ENCODE peak calls at places on chromosomes 16 and 17, in eight cellular contexts. B is effector memory CD4-positive, alpha-beta T cell; X is OCI-LY7; M is neuronal stem cell; P is suprapubic skin; K is aorta; I is PC-3; C is upper lobe of right lung. Y is an unnamed sample. For H3K4me1, the result is how much of the 10 kb centered on the place peaks cover.

GRCh38 chr17:33389506-33390141 is 96.5 kb upstream of the ASIC2 start:
- DNase-seq in B (no peak), X (no peak), M (no peak), P (no peak), K (no peak), I (no peak), C (no peak), Y (no peak)

GRCh38 chr16:12120331-12120981 is 143.9 kb downstream of the SNX29 start:
- DNase-seq in B (no peak), X (no peak), M (no peak), P (no peak), K (peak), I (no peak), C (peak), Y (peak)

GRCh38 chr16:77700846-77701245 is 21.5 kb upstream of the NUDT7 start:
- DNase-seq in B (no peak), X (no peak), M (no peak), P (no peak), K (no peak), I (no peak), C (no peak), Y (no peak)

GRCh38 chr16:12099451-12100123 is 123.1 kb downstream of the SNX29 start:
- DNase-seq in B (no peak), X (no peak), M (no peak), P (no peak), K (peak), I (no peak), C (no peak), Y (no peak)

GRCh38 chr17:6677946-6678345 is 26.4 kb downstream of the C17orf100 start:
- DNase-seq in B (no peak), X (no peak), M (no peak), P (no peak), K (no peak), I (no peak), C (no peak), Y (no peak)

GRCh38 chr17:49890077-49890821 is 42.4 kb upstream of the TAC4 start:
- DNase-seq in B (no peak), X (no peak), M (no peak), P (no peak), K (no peak), I (no peak), C (no peak), Y (no peak)

GRCh38 chr16:20851601-20852000 is 45.3 kb downstream of the REXO5 start:
- DNase-seq in B (no peak), X (no peak), M (no peak), P (peak), K (peak), I (peak), C (peak), Y (peak)

GRCh38 chr17:60141111-60142018 is 8.4 kb upstream of the CA4 start:
- DNase-seq in B (no peak), X (no peak), M (no peak), P (no peak), K (no peak), I (no peak), C (no peak), Y (no peak)

GRCh38 chr16:87927195-87927562 is 9.2 kb downstream of the CA5A start:
- DNase-seq in B (no peak), X (no peak), M (no peak), P (no peak), K (no peak), I (no peak), C (no peak), Y (no peak)

GRCh38 chr17:12342609-12343248 is 322.1 kb downstream of the MAP2K4 start:
- DNase-seq in B (no peak), X (peak), M (peak), P (no peak), K (no peak), I (peak), C (no peak), Y (no peak)

GRCh38 chr16:1414532-1415265 is at the start of gene UNKL:
- DNase-seq in B (peak), X (peak), M (peak), P (peak), K (peak), I (peak), C (peak), Y (peak)

GRCh38 chr17:30093463-30094147 is 23.0 kb upstream of the NSRP1 start:
- DNase-seq in B (peak), X (peak), M (peak), P (no peak), K (no peak), I (peak), C (no peak), Y (peak)

GRCh38 chr16:86563489-86564345 is 2.9 kb upstream of the FOXC2 start:
- DNase-seq in B (peak), X (peak), M (peak), P (peak), K (peak), I (peak), C (peak), Y (peak)

GRCh38 chr17:30005709-30006320 is 64.4 kb downstream of the EFCAB5 start:
- DNase-seq in B (no peak), X (no peak), M (no peak), P (no peak), K (no peak), I (peak), C (no peak), Y (peak)

GRCh38 chr17:3613139-3613538 is 3.9 kb upstream of the TRPV1 start:
- DNase-seq in B (no peak), X (no peak), M (no peak), P (no peak), K (no peak), I (peak), C (no peak), Y (no peak)

GRCh38 chr17:37605813-37606505 is 3.3 kb downstream of the SYNRG start:
- DNase-seq in B (no peak), X (peak), M (no peak), P (no peak), K (no peak), I (no peak), C (no peak), Y (peak)

GRCh38 chr17:74442670-74443515 is 11.0 kb downstream of the GPRC5C start:
- DNase-seq in B (no peak), X (peak), M (no peak), P (peak), K (peak), I (peak), C (peak), Y (no peak)

GRCh38 chr17:74870512-74870911 is 2.3 kb downstream of the FDXR start:
- DNase-seq in B (no peak), X (no peak), M (no peak), P (peak), K (no peak), I (peak), C (no peak), Y (peak)

DNA sequence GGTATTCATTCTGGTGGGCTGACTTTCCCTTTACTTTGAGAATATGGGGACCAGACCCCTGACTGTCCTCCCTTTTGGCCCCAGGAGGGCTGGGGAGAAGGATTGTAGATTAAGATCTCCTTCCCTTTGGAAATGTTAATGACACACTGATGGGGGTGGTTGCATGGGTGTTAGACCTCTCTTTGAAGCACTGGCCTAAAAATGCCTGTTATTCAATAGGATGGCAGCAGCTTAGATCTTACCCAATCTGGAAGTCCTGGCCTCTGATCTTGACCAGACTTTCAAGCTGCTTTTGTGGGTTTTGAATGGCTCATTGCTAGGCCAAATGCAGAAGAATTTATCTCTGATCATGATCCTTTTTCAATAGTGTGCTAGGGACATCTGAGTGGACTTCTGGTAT is 25.7 kb downstream of the MAP3K3 start:
- DNase-seq in B (no peak), X (no peak), M (no peak), P (no peak), K (no peak), I (no peak), C (no peak), Y (no peak)
- H3K4me1 ChIP-seq in B (under half), X (under half), M (under half), P (under half), K (under half), I (under half), C (under half), Y (under half)

GRCh38 chr17:40316571-40317344 is 7.8 kb downstream of the RARA start:
- DNase-seq in B (no peak), X (no peak), M (no peak), P (peak), K (peak), I (peak), C (peak), Y (peak)

GRCh38 chr17:40317880-40318834 is 9.2 kb downstream of the RARA start:
- DNase-seq in B (peak), X (peak), M (peak), P (peak), K (peak), I (peak), C (peak), Y (peak)

GRCh38 chr17:40315678-40316570 is 6.9 kb downstream of the RARA start:
- DNase-seq in B (no peak), X (no peak), M (no peak), P (peak), K (peak), I (no peak), C (peak), Y (no peak)

GRCh38 chr17:40318835-40319332 is 9.9 kb downstream of the RARA start:
- DNase-seq in B (no peak), X (no peak), M (no peak), P (peak), K (no peak), I (no peak), C (peak), Y (no peak)

GRCh38 chr17:40317345-40317873 is 8.4 kb downstream of the RARA start:
- DNase-seq in B (no peak), X (peak), M (no peak), P (peak), K (no peak), I (peak), C (peak), Y (peak)
- H3K4me1 ChIP-seq in B (half or more), X (under half), M (under half), P (half or more), K (under half), I (half or more), C (half or more), Y (half or more)

DNA sequence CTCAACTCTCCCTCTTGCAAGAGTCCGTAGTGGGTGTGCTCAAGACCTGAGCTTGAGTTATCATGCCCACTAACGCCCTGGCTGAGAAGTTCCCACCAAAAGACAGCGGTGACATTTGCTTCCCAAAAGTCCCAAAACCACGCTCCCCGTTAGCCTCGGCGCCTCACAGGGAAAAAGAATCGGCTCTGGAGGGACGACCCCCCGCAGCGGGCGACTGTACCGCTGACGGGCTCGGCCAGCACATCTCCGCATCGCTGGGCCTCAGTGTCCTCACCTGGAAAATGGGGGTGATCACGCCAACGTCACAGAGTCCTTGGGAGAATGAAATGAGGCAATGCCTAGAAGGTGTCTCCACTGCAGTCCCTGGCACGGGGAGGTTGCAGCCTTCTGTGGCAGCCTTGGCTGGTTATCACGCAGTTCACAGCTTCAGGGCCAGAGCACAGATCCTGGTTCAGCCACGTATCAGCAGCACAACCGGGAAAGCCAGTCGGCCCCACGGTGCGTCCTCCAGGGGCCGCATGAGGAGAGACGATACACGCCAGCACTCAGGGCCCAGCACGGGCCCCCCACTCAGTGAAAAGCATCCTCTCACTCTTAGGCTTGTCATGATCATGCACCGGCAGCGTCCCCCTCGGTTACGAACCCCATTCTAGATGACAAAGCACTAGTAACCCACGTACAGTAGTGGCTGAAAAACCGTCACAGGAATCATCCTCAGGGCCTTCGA is 32.9 kb downstream of the NXN start:
- DNase-seq in B (no peak), X (no peak), M (no peak), P (no peak), K (no peak), I (no peak), C (no peak), Y (no peak)
- H3K4me1 ChIP-seq in B (under half), X (under half), M (under half), P (under half), K (under half), I (under half), C (under half), Y (under half)

GRCh38 chr17:57915980-57916757 is 39.0 kb downstream of the CUEDC1 start:
- DNase-seq in B (no peak), X (no peak), M (peak), P (no peak), K (no peak), I (no peak), C (no peak), Y (no peak)
- H3K4me1 ChIP-seq in B (under half), X (under half), M (half or more), P (half or more), K (under half), I (half or more), C (half or more), Y (half or more)

GRCh38 chr16:58124601-58124915 is 4.6 kb downstream of the CFAP20 start:
- DNase-seq in B (no peak), X (no peak), M (no peak), P (no peak), K (no peak), I (peak), C (no peak), Y (peak)
- H3K4me1 ChIP-seq in B (under half), X (under half), M (under half), P (half or more), K (under half), I (under half), C (half or more), Y (half or more)

GRCh38 chr17:40536731-40537171 is 28.5 kb downstream of the CCR7 start:
- DNase-seq in B (no peak), X (no peak), M (no peak), P (peak), K (peak), I (no peak), C (peak), Y (peak)
- H3K4me1 ChIP-seq in B (half or more), X (under half), M (under half), P (half or more), K (under half), I (under half), C (half or more), Y (half or more)

GRCh38 chr16:10558746-10559641 is 21.4 kb downstream of the EMP2 start:
- DNase-seq in B (no peak), X (no peak), M (no peak), P (peak), K (peak), I (peak), C (peak), Y (no peak)

GRCh38 chr16:10561001-10561400 is 19.4 kb downstream of the EMP2 start:
- DNase-seq in B (no peak), X (no peak), M (no peak), P (no peak), K (no peak), I (no peak), C (no peak), Y (no peak)

GRCh38 chr16:10558305-10558704 is 22.1 kb downstream of the EMP2 start:
- DNase-seq in B (no peak), X (no peak), M (no peak), P (no peak), K (no peak), I (no peak), C (no peak), Y (no peak)

GRCh38 chr16:10562361-10562899 is 18.0 kb downstream of the EMP2 start:
- DNase-seq in B (no peak), X (no peak), M (no peak), P (no peak), K (no peak), I (peak), C (no peak), Y (no peak)

GRCh38 chr16:10561425-10561824 is 19.0 kb downstream of the EMP2 start:
- DNase-seq in B (no peak), X (no peak), M (no peak), P (no peak), K (no peak), I (no peak), C (no peak), Y (no peak)
- H3K4me1 ChIP-seq in B (under half), X (under half), M (under half), P (half or more), K (under half), I (under half), C (half or more), Y (under half)

GRCh38 chr17:78725448-78726021 is 56.5 kb downstream of the CYTH1 start:
- DNase-seq in B (no peak), X (peak), M (no peak), P (no peak), K (no peak), I (no peak), C (no peak), Y (no peak)

GRCh38 chr17:78724544-78724943 is 57.5 kb downstream of the CYTH1 start:
- DNase-seq in B (no peak), X (no peak), M (no peak), P (no peak), K (no peak), I (no peak), C (no peak), Y (no peak)

GRCh38 chr17:78726471-78727010 is 55.5 kb downstream of the CYTH1 start:
- DNase-seq in B (no peak), X (no peak), M (no peak), P (no peak), K (no peak), I (no peak), C (no peak), Y (no peak)

GRCh38 chr17:78723957-78724356 is 58.1 kb downstream of the CYTH1 start:
- DNase-seq in B (no peak), X (no peak), M (no peak), P (no peak), K (no peak), I (no peak), C (no peak), Y (no peak)

DNA sequence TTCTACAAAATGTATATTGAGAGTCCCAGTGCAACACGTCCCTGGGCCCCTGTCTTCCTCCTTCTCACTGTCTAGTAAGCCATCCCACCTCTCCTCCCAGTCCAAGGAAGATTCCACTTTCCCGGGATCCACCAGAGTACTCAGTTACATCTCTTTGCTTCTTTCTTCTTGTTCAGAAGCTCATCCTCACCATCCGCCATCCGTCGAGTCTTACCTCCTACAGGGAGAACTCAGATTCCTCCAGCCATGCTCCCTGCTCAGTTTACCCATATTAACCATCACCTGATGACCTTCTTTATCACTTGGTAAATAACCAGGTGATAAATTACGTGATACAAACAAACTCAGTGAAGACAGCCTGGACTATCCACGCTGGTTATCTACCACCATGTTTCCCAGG is 57.1 kb downstream of the CYTH1 start:
- DNase-seq in B (no peak), X (no peak), M (no peak), P (no peak), K (no peak), I (no peak), C (no peak), Y (no peak)
- H3K4me1 ChIP-seq in B (half or more), X (half or more), M (under half), P (under half), K (under half), I (under half), C (half or more), Y (under half)

Y was measured in adipocyte.